ENCODE peak calls at places on chromosomes 7 and 10, in six cellular contexts. H is GM23338; A is neural progenitor cell; V is CD4-positive, CD25-positive, alpha-beta regulatory T cell; I is GM23248; O is thoracic aorta. L is an unnamed sample. For H3K4me1 and H3K27me3, the result is how much of the 10 kb centered on the place peaks cover.

GRCh38 chr10:27506280-27506679 is 2.2 kb downstream of the RAB18 start:
- DNase-seq in V (no peak), H (no peak), O (no peak), A (no peak), I (peak), L (no peak)

GRCh38 chr7:129845178-129845971 is 107.4 kb downstream of the UBE2H start:
- DNase-seq in A (no peak), H (no peak), I (peak), O (no peak), V (no peak), L (no peak)

GRCh38 chr10:60138026-60138425 is 231.7 kb upstream of the CCDC6 start:
- DNase-seq in I (no peak), O (no peak), A (no peak), V (no peak), H (no peak), L (no peak)

GRCh38 chr7:129213828-129214227 is 11.0 kb upstream of the AHCYL2 start:
- DNase-seq in I (no peak), V (no peak), A (peak), H (peak), O (no peak), L (no peak)

GRCh38 chr7:34748244-34749039 is 90.4 kb downstream of the NPSR1 start:
- DNase-seq in O (no peak), H (peak), V (no peak), I (peak), A (no peak), L (peak)

GRCh38 chr10:80260295-80261243 is 28.9 kb downstream of the MAT1A start:
- DNase-seq in H (peak), O (no peak), I (peak), A (peak), V (peak), L (no peak)

GRCh38 chr7:69367785-69368184 is 230.5 kb upstream of the AUTS2 start:
- DNase-seq in A (no peak), I (peak), V (no peak), O (no peak), H (no peak), L (no peak)

GRCh38 chr10:110612629-110613028 is 31.5 kb upstream of the RBM20 start:
- DNase-seq in H (no peak), O (no peak), A (no peak), V (no peak), I (no peak), L (no peak)

GRCh38 chr7:93629291-93629801 is 54.8 kb upstream of the CALCR start:
- DNase-seq in O (no peak), H (no peak), I (no peak), V (no peak), A (no peak), L (no peak)

GRCh38 chr7:38524786-38525185 is 106.4 kb downstream of the AMPH start:
- DNase-seq in O (no peak), H (no peak), I (peak), V (no peak), A (no peak), L (no peak)

GRCh38 chr10:79406683-79407396 is 38.6 kb downstream of the ZCCHC24 start:
- DNase-seq in I (no peak), A (no peak), H (no peak), V (no peak), O (no peak), L (peak)

GRCh38 chr7:44196450-44196872 is 4.3 kb upstream of the YKT6 start:
- DNase-seq in I (peak), H (peak), V (peak), A (peak), O (no peak), L (no peak)

GRCh38 chr10:85651507-85651902 is 715.1 kb downstream of the GRID1 start:
- DNase-seq in V (no peak), H (no peak), A (no peak), O (no peak), I (no peak), L (no peak)

GRCh38 chr10:44898665-44899064 is 12.5 kb upstream of the TMEM72 start:
- DNase-seq in V (no peak), I (no peak), O (no peak), H (no peak), A (no peak), L (no peak)

GRCh38 chr10:128701837-128702236 is 575.6 kb upstream of the MKI67 start:
- DNase-seq in I (no peak), V (no peak), H (no peak), O (no peak), A (no peak), L (no peak)

GRCh38 chr7:297611-298374 is 7.8 kb downstream of the FOXL3 start:
- DNase-seq in O (no peak), V (no peak), I (no peak), H (no peak), A (no peak), L (no peak)

GRCh38 chr7:115618676-115619075 is 411.9 kb downstream of the TFEC start:
- DNase-seq in I (peak), V (no peak), O (no peak), A (no peak), H (no peak), L (no peak)

GRCh38 chr7:7977774-7978173 is 9.2 kb downstream of the GLCCI1 start:
- DNase-seq in H (no peak), O (no peak), V (no peak), A (no peak), I (no peak), L (no peak)

GRCh38 chr10:71911296-71911954 is 52.8 kb upstream of the CHST3 start:
- DNase-seq in O (no peak), V (no peak), H (no peak), A (no peak), I (peak), L (no peak)

DNA sequence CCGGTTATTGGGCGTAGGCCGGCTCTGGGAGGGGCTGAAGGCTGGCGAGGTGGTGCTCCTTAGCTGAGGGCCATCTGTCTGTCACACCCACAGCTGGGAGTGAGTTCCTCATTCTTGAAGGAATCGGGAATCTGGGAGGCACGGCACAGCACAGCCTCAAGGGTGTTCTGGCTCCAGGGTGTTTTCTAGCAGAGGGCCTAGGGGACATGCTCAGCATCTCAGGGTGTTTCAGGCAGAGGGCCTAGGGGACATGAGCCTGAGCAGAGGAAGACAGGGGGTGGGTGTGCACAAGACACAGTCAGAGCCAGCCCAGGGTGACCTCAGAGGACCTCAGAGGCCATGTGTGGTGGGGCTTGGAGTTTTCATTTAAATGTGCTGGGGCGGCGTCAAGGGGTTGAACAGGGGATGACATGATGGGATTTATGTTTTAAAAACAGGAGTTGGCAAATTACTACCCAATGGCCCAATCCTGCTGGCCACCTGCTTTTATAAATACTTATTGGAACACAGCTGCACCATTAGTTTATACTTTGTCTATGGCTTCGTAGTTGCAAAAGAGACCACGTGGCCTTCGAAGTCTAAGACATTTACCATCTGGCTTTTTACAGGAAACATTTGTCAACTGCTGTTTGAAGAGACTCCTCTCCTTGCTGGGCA is 121.7 kb downstream of the PRKAG2 start:
- DNase-seq in I (peak), O (no peak), A (no peak), H (no peak), V (no peak), L (peak)
- H3K4me1 ChIP-seq in I (under half), O (under half), A (under half), H (under half), V (under half), L (under half)

GRCh38 chr10:58632211-58632610 is 119.5 kb downstream of the BICC1 start:
- DNase-seq in H (no peak), A (no peak), V (no peak), O (no peak), I (no peak), L (no peak)
- H3K27ac ChIP-seq in H (no peak), A (no peak), V (no peak), O (no peak), I (no peak), L (no peak)

GRCh38 chr7:128202287-128202957 is 38.7 kb upstream of the LEP start:
- DNase-seq in A (no peak), V (no peak), H (no peak), O (no peak), I (no peak), L (no peak)
- H3K27me3 ChIP-seq in A (half or more), V (under half), H (half or more), O (under half), I (under half), L (under half)

GRCh38 chr7:50352282-50352681 is 47.8 kb downstream of the IKZF1 start:
- DNase-seq in A (no peak), V (peak), I (no peak), H (no peak), O (no peak), L (no peak)

GRCh38 chr7:50353201-50353600 is 48.7 kb downstream of the IKZF1 start:
- DNase-seq in A (no peak), I (no peak), V (no peak), O (no peak), H (no peak), L (no peak)

GRCh38 chr7:50349399-50349798 is 44.9 kb downstream of the IKZF1 start:
- DNase-seq in O (no peak), H (no peak), V (no peak), I (no peak), A (no peak), L (no peak)

GRCh38 chr7:50349963-50350944 is 45.7 kb downstream of the IKZF1 start:
- DNase-seq in O (no peak), A (no peak), H (no peak), I (no peak), V (peak), L (no peak)

GRCh38 chr7:50351267-50351666 is 46.8 kb downstream of the IKZF1 start:
- DNase-seq in V (peak), I (no peak), H (no peak), A (no peak), O (no peak), L (no peak)
- H3K4me1 ChIP-seq in V (half or more), I (under half), H (under half), A (under half), O (under half), L (under half)

GRCh38 chr10:97456686-97457065 is 10.7 kb downstream of the ZDHHC16 start:
- DNase-seq in H (no peak), I (no peak), A (no peak), V (no peak), O (no peak), L (no peak)

GRCh38 chr10:97459111-97459510 is 13.1 kb downstream of the ZDHHC16 start:
- DNase-seq in A (no peak), O (no peak), V (no peak), I (no peak), H (no peak), L (no peak)

GRCh38 chr10:97462309-97462708 is 16.3 kb downstream of the ZDHHC16 start:
- DNase-seq in V (no peak), O (no peak), I (no peak), H (no peak), A (no peak), L (no peak)

GRCh38 chr10:97463363-97464132 is 17.6 kb downstream of the ZDHHC16 start:
- DNase-seq in O (no peak), V (peak), I (peak), A (peak), H (peak), L (peak)

GRCh38 chr10:97459933-97460332 is 14.0 kb downstream of the ZDHHC16 start:
- DNase-seq in O (no peak), H (no peak), V (no peak), A (no peak), I (no peak), L (no peak)
- H3K27ac ChIP-seq in O (no peak), H (no peak), V (no peak), A (no peak), I (no peak), L (no peak)

DNA sequence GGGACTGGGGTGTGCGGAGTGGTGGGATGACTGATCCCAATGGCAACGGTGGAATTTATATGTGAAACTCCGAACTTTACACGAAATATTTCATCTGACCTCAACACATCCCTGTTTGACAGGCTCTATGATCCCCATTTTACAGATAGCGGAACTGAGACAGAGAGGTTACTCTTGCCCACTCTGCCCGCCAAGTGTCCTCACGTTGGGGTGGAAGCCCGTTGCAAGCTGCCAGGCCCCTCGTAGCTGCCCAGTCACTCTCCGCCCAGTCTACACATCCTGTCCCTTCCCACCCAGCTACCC is 397 bp upstream of the NFE2L3 start:
- DNase-seq in O (no peak), A (no peak), I (no peak), V (no peak), H (no peak), L (no peak)
- H3K27me3 ChIP-seq in O (under half), A (half or more), I (under half), V (under half), H (under half), L (under half)

GRCh38 chr7:73995821-73996511 is 32.0 kb upstream of the ELN start:
- DNase-seq in A (no peak), H (no peak), I (peak), O (no peak), V (no peak), L (no peak)

GRCh38 chr7:73994023-73994422 is 34.0 kb upstream of the ELN start:
- DNase-seq in I (no peak), O (no peak), V (no peak), A (no peak), H (no peak), L (no peak)

GRCh38 chr7:73992104-73992562 is 35.8 kb upstream of the ELN start:
- DNase-seq in O (peak), I (peak), V (no peak), A (no peak), H (no peak), L (no peak)

GRCh38 chr7:73995330-73995729 is 32.6 kb upstream of the ELN start:
- DNase-seq in V (no peak), I (peak), O (peak), A (no peak), H (no peak), L (no peak)

DNA sequence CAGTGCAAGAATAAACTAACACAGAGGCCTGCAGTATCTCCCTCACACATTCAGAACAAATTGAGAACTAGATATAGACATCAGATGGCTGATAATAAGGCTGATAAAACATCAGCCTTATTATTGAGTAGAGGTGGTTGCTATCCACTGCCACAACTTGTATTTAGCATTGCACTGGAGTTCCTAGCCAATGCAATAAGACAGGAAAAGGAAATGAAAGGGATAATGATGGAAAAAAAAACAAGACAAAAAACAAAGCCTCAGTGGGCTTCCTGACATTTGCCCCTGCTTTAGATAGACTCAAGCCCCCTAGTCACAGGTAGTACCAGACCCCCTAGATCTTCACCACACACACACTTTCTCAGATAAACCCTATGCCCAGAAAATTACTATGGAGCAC is 33.2 kb upstream of the ELN start:
- DNase-seq in H (no peak), I (no peak), O (no peak), A (no peak), V (no peak), L (no peak)
- H3K4me1 ChIP-seq in H (under half), I (under half), O (under half), A (under half), V (under half), L (under half)

GRCh38 chr10:101043356-101043707 is 12.3 kb downstream of the SFXN3 start:
- DNase-seq in H (no peak), V (no peak), A (no peak), I (peak), O (no peak), L (no peak)
- H3K27ac ChIP-seq in H (peak), V (peak), A (no peak), I (peak), O (peak), L (peak)

L was measured in gastrocnemius medialis.